ENCODE peak calls at places on chromosome 2, in four cellular contexts. Q, S, A and I are unnamed samples.

GRCh38 chr2:14608245-14608644 is 24.3 kb upstream of the LRATD1 start:
- DNase-seq in A (no peak), S (no peak), Q (no peak), I (no peak)

GRCh38 chr2:223109341-223109740 is 57.4 kb downstream of the KCNE4 start:
- DNase-seq in Q (no peak), S (no peak), A (no peak), I (no peak)

GRCh38 chr2:96913398-96914202 is 43.7 kb upstream of the SEMA4C start:
- DNase-seq in S (no peak), Q (peak), A (no peak), I (no peak)

GRCh38 chr2:74849228-74849892 is 15.4 kb downstream of the HK2 start:
- DNase-seq in Q (peak), S (peak), A (peak), I (no peak)

GRCh38 chr2:26653207-26654060 is 12.3 kb upstream of the CIB4 start:
- DNase-seq in A (no peak), S (no peak), Q (no peak), I (peak)

GRCh38 chr2:30272761-30273573 is 41.6 kb downstream of the LBH start:
- DNase-seq in A (no peak), Q (no peak), S (no peak), I (no peak)

GRCh38 chr2:63124209-63124608 is 73.6 kb downstream of the OTX1 start:
- DNase-seq in A (no peak), Q (no peak), S (no peak), I (no peak)

GRCh38 chr2:210188190-210188589 is 17.0 kb upstream of the KANSL1L start:
- DNase-seq in A (no peak), Q (no peak), S (no peak), I (no peak)

GRCh38 chr2:176592230-176592629 is 323.0 kb downstream of the MTX2 start:
- DNase-seq in A (no peak), Q (no peak), S (no peak), I (peak)

GRCh38 chr2:12032975-12033374 is 286.5 kb downstream of the LPIN1 start:
- DNase-seq in Q (no peak), S (no peak), A (no peak), I (no peak)

GRCh38 chr2:176146101-176146500 is 5.2 kb upstream of the HOXD4 start:
- DNase-seq in S (no peak), Q (no peak), A (no peak), I (no peak)

GRCh38 chr2:227163998-227164744 is at the start of the genes COL4A3 and COL4A4:
- DNase-seq in A (peak), S (no peak), Q (peak), I (peak)

GRCh38 chr2:11676640-11677039 is 6.6 kb upstream of the NTSR2 start:
- DNase-seq in Q (no peak), S (no peak), A (no peak), I (peak)

GRCh38 chr2:142586693-142587432 is 290.6 kb upstream of the KYNU start:
- DNase-seq in S (peak), Q (no peak), A (no peak), I (no peak)

GRCh38 chr2:70696142-70696541 is 71.9 kb downstream of the ADD2 start:
- DNase-seq in S (no peak), A (no peak), Q (no peak), I (no peak)

GRCh38 chr2:46187112-46187618 is 110.0 kb upstream of the EPAS1 start:
- DNase-seq in Q (no peak), A (no peak), S (no peak), I (no peak)

GRCh38 chr2:146870691-146871090 is 974.1 kb upstream of the ACVR2A start:
- DNase-seq in Q (no peak), S (no peak), A (no peak), I (no peak)

GRCh38 chr2:200809506-200810251 is 2.0 kb upstream of the BZW1 start:
- DNase-seq in Q (no peak), A (no peak), S (no peak), I (no peak)

GRCh38 chr2:10835052-10835970 is 22.7 kb upstream of the PDIA6 start:
- DNase-seq in S (peak), Q (peak), A (peak), I (peak)

GRCh38 chr2:215355801-215356200 is 43.9 kb downstream of the ATIC start:
- DNase-seq in Q (no peak), A (no peak), S (no peak), I (no peak)

GRCh38 chr2:221780281-221780688 is 208.2 kb upstream of the EPHA4 start:
- DNase-seq in Q (no peak), S (no peak), A (peak), I (no peak)

GRCh38 chr2:15695582-15696330 is 104.1 kb downstream of the DDX1 start:
- DNase-seq in Q (no peak), S (no peak), A (no peak), I (no peak)

GRCh38 chr2:62941413-62941812 is 109.2 kb upstream of the OTX1 start:
- DNase-seq in Q (no peak), S (no peak), A (no peak), I (no peak)

GRCh38 chr2:218964041-218964771 is 4.7 kb downstream of the CDK5R2 start:
- DNase-seq in Q (no peak), A (peak), S (no peak), I (peak)

GRCh38 chr2:128727404-128727803 is 408.7 kb upstream of the HS6ST1 start:
- DNase-seq in A (no peak), S (no peak), Q (no peak), I (no peak)

GRCh38 chr2:220469201-220469600 is 841.8 kb downstream of the SLC4A3 start:
- DNase-seq in S (no peak), A (no peak), Q (no peak), I (no peak)

GRCh38 chr2:109030870-109031480 is 42.0 kb upstream of the EDAR start:
- DNase-seq in A (no peak), S (no peak), Q (no peak), I (no peak)

GRCh38 chr2:15563227-15564100 is 2.3 kb upstream of the NBAS start:
- DNase-seq in S (no peak), A (no peak), Q (no peak), I (no peak)

GRCh38 chr2:240157147-240157470 is 16.7 kb upstream of the OTOS start:
- DNase-seq in Q (no peak), S (no peak), A (no peak), I (no peak)

GRCh38 chr2:174614261-174614660 is 16.7 kb upstream of the WIPF1 start:
- DNase-seq in S (no peak), A (no peak), Q (no peak), I (no peak)

GRCh38 chr2:207897541-207898353 is 127.6 kb downstream of the PLEKHM3 start:
- DNase-seq in A (peak), S (no peak), Q (no peak), I (no peak)

GRCh38 chr2:130744287-130745117 is 10.8 kb upstream of the AMER3 start:
- DNase-seq in Q (no peak), S (no peak), A (peak), I (peak)

GRCh38 chr2:118185210-118186109 is 97.2 kb downstream of the INSIG2 start:
- DNase-seq in Q (peak), S (peak), A (peak), I (peak)
- H3K27ac ChIP-seq in Q (peak), S (peak), A (peak), I (no peak)

DNA sequence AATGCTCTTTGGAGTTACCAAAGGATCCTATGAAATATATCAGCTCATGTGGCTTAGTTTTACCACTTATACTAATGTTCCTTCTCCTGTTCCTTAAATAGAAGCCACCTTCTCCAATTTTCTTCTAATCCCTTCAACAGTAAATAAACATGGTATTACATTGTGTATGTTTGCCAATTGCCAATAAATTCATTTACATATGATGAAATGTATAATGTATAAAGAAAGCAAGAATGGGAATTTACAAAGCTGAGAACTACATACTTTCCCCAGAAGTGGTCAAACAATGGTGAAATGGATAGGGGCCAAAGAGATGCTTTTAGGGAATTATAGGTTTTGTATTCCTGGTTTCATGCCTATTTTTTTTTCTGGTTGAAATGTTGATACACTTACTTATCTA is 894.2 kb upstream of the CRIM1 start:
- DNase-seq in A (no peak), S (no peak), Q (no peak), I (no peak)
- H3K4me3 ChIP-seq in A (no peak), S (no peak), Q (no peak), I (no peak)

DNA sequence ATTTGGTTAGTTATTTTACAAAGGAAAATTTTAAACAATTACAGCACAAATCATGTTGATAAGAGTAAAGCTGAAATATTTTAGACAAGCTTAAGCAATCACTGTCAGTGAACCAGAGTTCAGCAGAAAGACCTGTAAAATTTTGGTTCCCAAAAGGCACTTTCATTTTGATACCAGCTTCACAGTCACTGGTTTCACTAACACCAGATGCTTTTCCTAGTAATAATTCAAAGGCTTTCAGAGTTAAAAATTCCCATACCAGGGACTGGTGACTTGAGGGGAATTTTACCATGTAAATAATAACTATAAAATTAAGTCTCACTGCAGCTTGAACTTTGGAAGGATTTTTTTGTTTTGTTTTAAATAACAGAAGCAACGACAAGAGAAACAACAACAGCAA is 102.3 kb upstream of the CD302 start:
- DNase-seq in A (no peak), Q (no peak), S (no peak), I (no peak)
- TF ChIP-seq CTCF in A (no peak), Q (no peak), S (no peak), I (no peak)

GRCh38 chr2:230974096-230974913 is 21.6 kb upstream of the SPATA3 start:
- DNase-seq in S (no peak), Q (no peak), A (no peak), I (no peak)
- H3K27ac ChIP-seq in S (no peak), Q (no peak), A (no peak), I (no peak)

GRCh38 chr2:134946073-134946472 is 27.5 kb downstream of the CCNT2 start:
- DNase-seq in S (no peak), A (no peak), Q (no peak), I (no peak)

GRCh38 chr2:134944975-134945374 is 26.4 kb downstream of the CCNT2 start:
- DNase-seq in S (no peak), Q (no peak), A (peak), I (no peak)

DNA sequence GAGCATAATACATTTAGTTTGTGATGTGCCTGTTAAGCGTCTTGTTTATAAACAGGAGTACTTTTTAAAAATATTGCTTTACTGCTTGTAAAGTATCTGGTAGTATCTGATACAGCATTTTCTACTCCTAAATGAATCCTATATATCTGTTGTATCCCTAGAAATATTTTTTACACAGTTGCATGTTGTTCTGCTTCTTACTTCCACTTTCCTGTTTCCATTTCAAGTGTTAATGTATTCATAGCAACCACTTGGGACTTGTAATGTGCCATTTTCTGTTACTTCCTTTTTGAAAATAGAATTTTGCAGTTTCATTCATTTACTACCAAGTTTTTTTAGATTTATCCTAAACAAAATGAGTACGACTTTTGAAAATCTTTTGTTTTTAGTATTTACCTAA is 24.9 kb downstream of the CCNT2 start:
- DNase-seq in S (peak), Q (no peak), A (no peak), I (no peak)
- H3K4me3 ChIP-seq in S (no peak), Q (no peak), A (no peak), I (no peak)

DNA sequence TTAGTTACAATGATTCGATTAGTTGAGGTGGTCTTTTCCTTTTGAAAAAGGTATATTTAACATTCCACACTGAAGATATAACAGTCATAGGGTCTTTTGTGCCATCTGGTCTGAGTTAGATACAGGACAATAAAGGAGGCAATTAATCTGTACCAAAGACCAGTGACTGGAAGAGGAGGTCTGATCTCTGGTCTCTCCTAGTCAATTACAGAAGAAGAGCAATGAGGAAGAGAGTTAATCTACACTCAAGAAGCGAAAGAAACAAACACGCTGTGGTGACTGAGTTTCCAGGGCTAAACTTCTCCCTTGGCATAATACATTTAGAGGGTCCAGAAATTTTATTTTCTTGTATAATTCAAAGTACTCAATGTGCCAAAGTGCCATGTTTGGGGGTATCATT is 20.6 kb upstream of the RMDN2 start:
- DNase-seq in A (no peak), Q (no peak), S (no peak), I (no peak)
- TF ChIP-seq CTCF in A (no peak), Q (no peak), S (no peak), I (no peak)

GRCh38 chr2:98772531-98772930 is 41.6 kb upstream of the MGAT4A start:
- DNase-seq in Q (no peak), S (no peak), A (no peak), I (no peak)
- H3K27ac ChIP-seq in Q (peak), S (no peak), A (no peak), I (no peak)